ENCODE peak calls at places on chromosomes 3 and 15, in eight cellular contexts. One of them, this sample, is unnamed.

GRCh38 chr3:139394116-139394515 is 4.7 kb upstream of the COPB2 start:
- DNase-seq in dorsolateral prefrontal cortex: no peak
- DNase-seq in right lobe of liver: no peak
- DNase-seq in Caco-2: no peak
- DNase-seq in neuronal stem cell: no peak
- DNase-seq in NAMALWA: no peak
- DNase-seq in GM12892: no peak
- DNase-seq in AG09309: no peak
- DNase-seq in this sample: no peak

GRCh38 chr3:152192050-152192449 is 76.7 kb upstream of the MBNL1 start:
- DNase-seq in dorsolateral prefrontal cortex: no peak
- DNase-seq in right lobe of liver: no peak
- DNase-seq in Caco-2: no peak
- DNase-seq in neuronal stem cell: no peak
- DNase-seq in NAMALWA: no peak
- DNase-seq in GM12892: no peak
- DNase-seq in AG09309: no peak
- DNase-seq in this sample: no peak

GRCh38 chr15:101641134-101641764 is 10.9 kb downstream of the TM2D3 start:
- DNase-seq in dorsolateral prefrontal cortex: peak
- DNase-seq in right lobe of liver: peak
- DNase-seq in Caco-2: no peak
- DNase-seq in neuronal stem cell: peak
- DNase-seq in NAMALWA: peak
- DNase-seq in GM12892: peak
- DNase-seq in AG09309: no peak
- DNase-seq in this sample: no peak

GRCh38 chr3:82080261-82080660 is 318.8 kb upstream of the GBE1 start:
- DNase-seq in dorsolateral prefrontal cortex: no peak
- DNase-seq in right lobe of liver: no peak
- DNase-seq in Caco-2: no peak
- DNase-seq in neuronal stem cell: no peak
- DNase-seq in NAMALWA: peak
- DNase-seq in GM12892: no peak
- DNase-seq in AG09309: no peak
- DNase-seq in this sample: no peak

GRCh38 chr3:194142156-194142910 is 6.4 kb downstream of the HES1 start:
- DNase-seq in dorsolateral prefrontal cortex: no peak
- DNase-seq in right lobe of liver: peak
- DNase-seq in Caco-2: no peak
- DNase-seq in neuronal stem cell: no peak
- DNase-seq in NAMALWA: no peak
- DNase-seq in GM12892: no peak
- DNase-seq in AG09309: no peak
- DNase-seq in this sample: no peak

GRCh38 chr3:11539677-11540076 is 104.0 kb downstream of the VGLL4 start:
- DNase-seq in dorsolateral prefrontal cortex: no peak
- DNase-seq in right lobe of liver: no peak
- DNase-seq in Caco-2: no peak
- DNase-seq in neuronal stem cell: no peak
- DNase-seq in NAMALWA: no peak
- DNase-seq in GM12892: no peak
- DNase-seq in AG09309: no peak
- DNase-seq in this sample: no peak

GRCh38 chr3:53102601-53103147 is 27.6 kb downstream of the RFT1 start:
- DNase-seq in dorsolateral prefrontal cortex: no peak
- DNase-seq in right lobe of liver: no peak
- DNase-seq in Caco-2: no peak
- DNase-seq in neuronal stem cell: no peak
- DNase-seq in NAMALWA: peak
- DNase-seq in GM12892: peak
- DNase-seq in AG09309: no peak
- DNase-seq in this sample: no peak

GRCh38 chr3:40877651-40878463 is 321.4 kb upstream of the CTNNB1 start:
- DNase-seq in dorsolateral prefrontal cortex: peak
- DNase-seq in right lobe of liver: peak
- DNase-seq in Caco-2: no peak
- DNase-seq in neuronal stem cell: no peak
- DNase-seq in NAMALWA: no peak
- DNase-seq in GM12892: no peak
- DNase-seq in AG09309: no peak
- DNase-seq in this sample: no peak

GRCh38 chr15:92521624-92522008 is 127.9 kb downstream of the ST8SIA2 start:
- DNase-seq in dorsolateral prefrontal cortex: peak
- DNase-seq in right lobe of liver: peak
- DNase-seq in Caco-2: peak
- DNase-seq in neuronal stem cell: peak
- DNase-seq in NAMALWA: peak
- DNase-seq in GM12892: peak
- DNase-seq in AG09309: peak
- DNase-seq in this sample: peak

GRCh38 chr3:24145981-24146822 is 201.1 kb downstream of the NR1D2 start:
- DNase-seq in dorsolateral prefrontal cortex: no peak
- DNase-seq in right lobe of liver: no peak
- DNase-seq in Caco-2: peak
- DNase-seq in neuronal stem cell: no peak
- DNase-seq in NAMALWA: no peak
- DNase-seq in GM12892: no peak
- DNase-seq in AG09309: peak
- DNase-seq in this sample: peak

GRCh38 chr3:15099364-15100098 is 583 bp upstream of the RBSN start:
- DNase-seq in dorsolateral prefrontal cortex: no peak
- DNase-seq in right lobe of liver: no peak
- DNase-seq in Caco-2: no peak
- DNase-seq in neuronal stem cell: no peak
- DNase-seq in NAMALWA: no peak
- DNase-seq in GM12892: no peak
- DNase-seq in AG09309: no peak
- DNase-seq in this sample: no peak

GRCh38 chr3:185280572-185281365 is 26.9 kb upstream of the EHHADH start:
- DNase-seq in dorsolateral prefrontal cortex: no peak
- DNase-seq in right lobe of liver: no peak
- DNase-seq in Caco-2: no peak
- DNase-seq in neuronal stem cell: no peak
- DNase-seq in NAMALWA: peak
- DNase-seq in GM12892: no peak
- DNase-seq in AG09309: no peak
- DNase-seq in this sample: peak

GRCh38 chr3:139745831-139746230 is 68.1 kb upstream of the NMNAT3 start:
- DNase-seq in dorsolateral prefrontal cortex: no peak
- DNase-seq in right lobe of liver: no peak
- DNase-seq in Caco-2: no peak
- DNase-seq in neuronal stem cell: no peak
- DNase-seq in NAMALWA: no peak
- DNase-seq in GM12892: no peak
- DNase-seq in AG09309: no peak
- DNase-seq in this sample: peak

GRCh38 chr15:77144028-77144427 is 73.1 kb upstream of the TSPAN3 start:
- DNase-seq in dorsolateral prefrontal cortex: no peak
- DNase-seq in right lobe of liver: no peak
- DNase-seq in Caco-2: no peak
- DNase-seq in neuronal stem cell: no peak
- DNase-seq in NAMALWA: no peak
- DNase-seq in GM12892: no peak
- DNase-seq in AG09309: peak
- DNase-seq in this sample: no peak

GRCh38 chr3:27616031-27616430 is 106.1 kb downstream of the EOMES start:
- DNase-seq in dorsolateral prefrontal cortex: no peak
- DNase-seq in right lobe of liver: no peak
- DNase-seq in Caco-2: no peak
- DNase-seq in neuronal stem cell: no peak
- DNase-seq in NAMALWA: no peak
- DNase-seq in GM12892: no peak
- DNase-seq in AG09309: no peak
- DNase-seq in this sample: no peak

GRCh38 chr15:50262533-50262932 is 3.0 kb downstream of the HDC start:
- DNase-seq in dorsolateral prefrontal cortex: no peak
- DNase-seq in right lobe of liver: no peak
- DNase-seq in Caco-2: no peak
- DNase-seq in neuronal stem cell: no peak
- DNase-seq in NAMALWA: no peak
- DNase-seq in GM12892: no peak
- DNase-seq in AG09309: no peak
- DNase-seq in this sample: no peak

GRCh38 chr15:100721758-100722550 is 119.6 kb downstream of the ASB7 start:
- DNase-seq in dorsolateral prefrontal cortex: no peak
- DNase-seq in right lobe of liver: no peak
- DNase-seq in Caco-2: peak
- DNase-seq in neuronal stem cell: no peak
- DNase-seq in NAMALWA: no peak
- DNase-seq in GM12892: no peak
- DNase-seq in AG09309: peak
- DNase-seq in this sample: peak

GRCh38 chr3:181457756-181458155 is 254.0 kb upstream of the SOX2 start:
- DNase-seq in dorsolateral prefrontal cortex: no peak
- DNase-seq in right lobe of liver: no peak
- DNase-seq in Caco-2: no peak
- DNase-seq in neuronal stem cell: no peak
- DNase-seq in NAMALWA: no peak
- DNase-seq in GM12892: no peak
- DNase-seq in AG09309: no peak
- DNase-seq in this sample: no peak